ENCODE peak calls at places on chromosomes 1 and 21, in seven cellular contexts. Y is natural killer cell treated with Interleukin-12 subunit alpha and Interleukin-12 subunit beta and Interleukin-15 and Interleukin-18, amount 100 ng/mL, for 72 hours; L is neural crest cell; T is stimulated activated CD4-positive, alpha-beta T cell treated with anti-CD3 and anti-CD28 coated beads, Interleukin-1b, Interleukin-23, amount 100 ng/mL, for 4 hours; X is H54; E is renal cortical epithelial cell; D is substantia nigra. Q is an unnamed sample.

GRCh38 chr21:33238565-33239255 is 9.0 kb downstream of the IFNAR2 start:
- DNase-seq in Y (no peak), L (no peak), T (no peak), X (no peak), E (no peak), D (no peak), Q (no peak)

GRCh38 chr1:179126338-179127060 is 44.6 kb downstream of the TOR3A start:
- DNase-seq in Y (no peak), L (no peak), T (no peak), X (no peak), E (peak; percentile 44), D (no peak), Q (no peak)

GRCh38 chr1:54833146-54833545 is 32.0 kb upstream of the TTC22 start:
- DNase-seq in Y (no peak), L (no peak), T (no peak), X (no peak), E (no peak), D (no peak), Q (no peak)

GRCh38 chr21:29384608-29385359 is 86.1 kb downstream of the BACH1 start:
- DNase-seq in Y (no peak), L (no peak), T (no peak), X (no peak), E (peak; percentile 77), D (no peak), Q (peak; percentile 55)

GRCh38 chr1:212655668-212656440 is 43.8 kb downstream of the BATF3 start:
- DNase-seq in Y (no peak), L (no peak), T (no peak), X (peak; percentile 70), E (peak; percentile 77), D (no peak), Q (no peak)

GRCh38 chr1:6651889-6652288 is 27.2 kb downstream of the THAP3 start:
- DNase-seq in Y (no peak), L (no peak), T (no peak), X (no peak), E (peak; percentile 23), D (no peak), Q (no peak)

GRCh38 chr1:109620396-109620817 is 770 bp downstream of the AMPD2 start:
- DNase-seq in Y (no peak), L (no peak), T (no peak), X (peak; percentile 66), E (no peak), D (no peak), Q (no peak)

GRCh38 chr1:100249537-100250257 is at the start of gene DBT:
- DNase-seq in Y (peak; percentile 95), L (peak; percentile 86), T (peak; percentile 80), X (peak; percentile 92), E (peak; percentile 91), D (peak; percentile 78), Q (peak; percentile 93)

GRCh38 chr1:9101510-9102146 is 27.3 kb downstream of the GPR157 start:
- DNase-seq in Y (no peak), L (peak; percentile 28), T (no peak), X (peak; percentile 42), E (peak; percentile 47), D (no peak), Q (no peak)

GRCh38 chr1:231272173-231272572 is 31.2 kb downstream of the GNPAT start:
- DNase-seq in Y (no peak), L (no peak), T (no peak), X (no peak), E (no peak), D (no peak), Q (no peak)

GRCh38 chr1:78432016-78432415 is 58.8 kb upstream of the PTGFR start:
- DNase-seq in Y (no peak), L (no peak), T (no peak), X (no peak), E (no peak), D (no peak), Q (no peak)

GRCh38 chr1:57632401-57632800 is 208.5 kb upstream of the DAB1 start:
- DNase-seq in Y (no peak), L (no peak), T (no peak), X (no peak), E (peak; percentile 37), D (no peak), Q (no peak)

Q was measured in Jurkat, Clone E6-1.